ENCODE peak calls at places on chromosomes 1 and 21, in nine cellular contexts. T is sciatic nerve; F is left ventricle myocardium superior; A is epithelial cell of esophagus; I is fibroblast of the aortic adventitia; K is IMR-90; O is GM12891; P is fibroblast of lung; N is CD8-positive, alpha-beta T cell. Y is an unnamed sample.

GRCh38 chr21:33070921-33071877 is 1.3 kb downstream of the OLIG1 start:
- DNase-seq in T (no peak), O (peak), I (no peak), A (peak), K (no peak), P (peak), F (no peak), N (no peak), Y (peak)

GRCh38 chr1:31548518-31548898 is 27.8 kb upstream of the TINAGL1 start:
- DNase-seq in P (peak), K (peak), N (no peak), O (no peak), A (peak), F (no peak), T (no peak), I (no peak), Y (no peak)

GRCh38 chr21:17454315-17455027 is 58.4 kb upstream of the CXADR start:
- DNase-seq in A (peak), O (peak), P (peak), T (peak), I (peak), F (peak), K (peak), N (no peak), Y (peak)

GRCh38 chr1:223347583-223347982 is 16.4 kb downstream of the SUSD4 start:
- DNase-seq in O (no peak), P (no peak), A (no peak), T (no peak), K (no peak), I (no peak), F (no peak), N (no peak), Y (no peak)

GRCh38 chr1:89973481-89974127 is 21.3 kb upstream of the ZNF326 start:
- DNase-seq in F (no peak), O (no peak), N (no peak), K (no peak), P (peak), I (no peak), T (no peak), A (no peak), Y (no peak)

GRCh38 chr1:193479187-193479586 is 292.8 kb upstream of the B3GALT2 start:
- DNase-seq in T (no peak), I (no peak), A (no peak), K (no peak), F (no peak), O (peak), P (no peak), N (peak), Y (no peak)

GRCh38 chr1:93016171-93016570 is 54.9 kb upstream of the DIPK1A start:
- DNase-seq in I (peak), N (no peak), A (no peak), T (no peak), F (no peak), O (no peak), P (peak), K (peak), Y (peak)

GRCh38 chr1:167474191-167474641 is 44.1 kb downstream of the CD247 start:
- DNase-seq in T (no peak), F (no peak), A (no peak), I (no peak), P (no peak), K (no peak), O (no peak), N (no peak), Y (no peak)

GRCh38 chr21:29677326-29677725 is 262.5 kb downstream of the GRIK1 start:
- DNase-seq in P (no peak), F (no peak), I (no peak), K (no peak), O (no peak), A (no peak), T (no peak), N (no peak), Y (no peak)

GRCh38 chr1:17567582-17567981 is 28.1 kb downstream of the ARHGEF10L start:
- DNase-seq in T (no peak), I (peak), F (no peak), A (no peak), O (no peak), P (peak), K (peak), N (no peak), Y (no peak)

GRCh38 chr1:209937996-209938959 is at the start of gene SYT14:
- DNase-seq in K (peak), A (peak), F (no peak), O (no peak), N (no peak), I (peak), T (no peak), P (peak), Y (peak)

GRCh38 chr1:240385985-240386978 is 225.7 kb downstream of the GREM2 start:
- DNase-seq in P (peak), K (peak), I (peak), F (no peak), O (no peak), T (no peak), N (no peak), A (peak), Y (peak)

GRCh38 chr1:93969371-93969770 is 60.1 kb upstream of the GCLM start:
- DNase-seq in N (no peak), O (no peak), F (no peak), A (peak), I (no peak), T (no peak), P (no peak), K (peak), Y (no peak)

GRCh38 chr1:17618558-17619247 is 79.2 kb downstream of the ARHGEF10L start:
- DNase-seq in K (no peak), T (no peak), O (no peak), P (peak), F (peak), N (no peak), A (no peak), I (peak), Y (no peak)

GRCh38 chr1:234776256-234776874 is 166.4 kb upstream of the IRF2BP2 start:
- DNase-seq in N (no peak), I (no peak), P (no peak), T (no peak), A (no peak), O (no peak), F (no peak), K (no peak), Y (no peak)

GRCh38 chr1:47781171-47781959 is 215.8 kb downstream of the TRABD2B start:
- DNase-seq in T (no peak), N (no peak), O (no peak), F (peak), P (no peak), A (no peak), K (no peak), I (no peak), Y (no peak)

GRCh38 chr21:39385299-39386145 is 36.6 kb upstream of the HMGN1 start:
- DNase-seq in O (no peak), A (peak), K (peak), F (peak), I (peak), N (peak), T (peak), P (peak), Y (no peak)

GRCh38 chr1:153646672-153647374 is 11.7 kb upstream of the SNAPIN start:
- DNase-seq in I (no peak), A (no peak), P (no peak), T (no peak), K (no peak), F (peak), O (no peak), N (no peak), Y (no peak)

GRCh38 chr1:21855257-21856096 is 43.4 kb downstream of the LDLRAD2 start:
- DNase-seq in I (no peak), K (no peak), T (no peak), A (peak), O (no peak), N (no peak), P (no peak), F (no peak), Y (no peak)

GRCh38 chr21:41065539-41065938 is 102.4 kb upstream of the BACE2 start:
- DNase-seq in F (no peak), P (peak), K (no peak), O (no peak), I (no peak), N (no peak), A (no peak), T (no peak), Y (no peak)

GRCh38 chr1:51690285-51690961 is 73.5 kb downstream of the OSBPL9 start:
- DNase-seq in A (peak), O (no peak), K (peak), N (no peak), I (peak), F (no peak), T (no peak), P (peak), Y (peak)

GRCh38 chr21:40616377-40616704 is 230.6 kb downstream of the DSCAM start:
- DNase-seq in K (no peak), N (no peak), I (no peak), F (no peak), O (no peak), T (no peak), P (no peak), A (peak), Y (no peak)

GRCh38 chr1:198261886-198262285 is 105.1 kb downstream of the NEK7 start:
- DNase-seq in K (no peak), A (no peak), T (no peak), O (no peak), I (no peak), F (no peak), N (no peak), P (no peak), Y (no peak)

GRCh38 chr1:154801612-154802011 is 68.5 kb downstream of the KCNN3 start:
- DNase-seq in N (no peak), P (no peak), K (no peak), O (no peak), I (no peak), F (peak), A (no peak), T (no peak), Y (no peak)

GRCh38 chr1:12434174-12434573 is 183.8 kb downstream of the DHRS3 start:
- DNase-seq in A (peak), N (no peak), T (no peak), I (peak), K (peak), F (no peak), P (peak), O (no peak), Y (peak)

GRCh38 chr1:177163844-177164379 is 600 bp downstream of the ASTN1 start:
- DNase-seq in I (no peak), A (no peak), O (no peak), P (no peak), K (no peak), T (no peak), N (no peak), F (no peak), Y (no peak)

GRCh38 chr1:92326681-92327080 is 27.8 kb downstream of the RPAP2 start:
- DNase-seq in N (no peak), A (peak), O (no peak), T (no peak), F (no peak), P (no peak), I (no peak), K (no peak), Y (no peak)

GRCh38 chr1:206753141-206753540 is 17.4 kb upstream of the IL19 start:
- DNase-seq in K (peak), F (no peak), N (no peak), I (peak), T (no peak), P (peak), O (no peak), A (peak), Y (peak)

GRCh38 chr1:152869808-152870419 is 8.2 kb upstream of the SMCP start:
- DNase-seq in N (no peak), A (peak), F (peak), O (peak), T (peak), I (peak), K (peak), P (peak), Y (peak)

GRCh38 chr1:7860130-7860529 is 7.3 kb upstream of the UTS2 start:
- DNase-seq in P (no peak), N (no peak), F (no peak), O (no peak), K (no peak), A (no peak), T (no peak), I (no peak), Y (no peak)

Y was measured in mesenchymal stem cell.